ENCODE peak calls at places on chromosomes 11 and 22, in eight cellular contexts. H is activated CD4-positive, alpha-beta memory T cell treated with anti-CD3 and anti-CD28 coated beads, Interleukin-2, amount 10 ng/mL, durations not matched to agents 7 days and 5 days; M is effector CD4-positive, alpha-beta T cell; L is fibroblast of pulmonary artery; V is M059J; B is fibroblast of the conjunctiva; N is GM04503; F is activated T-cell treated with anti-CD3 and anti-CD28 coated beads for 1 hour. A is an unnamed sample.
A peak's percentile ranks its signal among the peaks of the same experiment; 100 is the strongest.

GRCh38 chr11:25771605-25772004 is 560.3 kb upstream of the ANO3 start:
- DNase-seq in H (no peak), M (no peak), L (no peak), V (no peak), B (no peak), N (no peak), F (no peak), A (no peak)

GRCh38 chr22:21730535-21731308 is 4.9 kb downstream of the YPEL1 start:
- DNase-seq in H (no peak), M (no peak), L (no peak), V (no peak), B (no peak), N (no peak), F (no peak), A (no peak)

GRCh38 chr11:14643697-14644395 is at the start of gene PDE3B:
- DNase-seq in H (peak; percentile 85), M (peak; percentile 55), L (peak; percentile 46), V (peak; percentile 43), B (peak; percentile 26), N (no peak), F (peak; percentile 57), A (peak; percentile 77)

GRCh38 chr22:48369789-48370507 is 1457.7 kb downstream of the BRD1 start:
- DNase-seq in H (no peak), M (no peak), L (no peak), V (no peak), B (no peak), N (no peak), F (no peak), A (no peak)

GRCh38 chr11:34916810-34917780 is 677 bp downstream of the PDHX start:
- DNase-seq in H (no peak), M (no peak), L (peak; percentile 53), V (peak; percentile 27), B (no peak), N (no peak), F (no peak), A (no peak)

GRCh38 chr11:59040607-59041006 is 45.5 kb upstream of the GLYATL1B start:
- DNase-seq in H (no peak), M (no peak), L (no peak), V (no peak), B (no peak), N (no peak), F (no peak), A (no peak)

GRCh38 chr11:126438272-126438671 is 82.8 kb downstream of the ST3GAL4 start:
- DNase-seq in H (no peak), M (no peak), L (no peak), V (no peak), B (no peak), N (no peak), F (no peak), A (no peak)

GRCh38 chr11:24453129-24453723 is 43.6 kb upstream of the LUZP2 start:
- DNase-seq in H (no peak), M (no peak), L (peak; percentile 2), V (peak; percentile 40), B (no peak), N (no peak), F (no peak), A (no peak)

GRCh38 chr11:134410766-134411165 is 1.3 kb downstream of the B3GAT1 start:
- DNase-seq in H (no peak), M (no peak), L (no peak), V (no peak), B (no peak), N (no peak), F (no peak), A (no peak)

A was measured in psoas muscle.